ENCODE peak calls at places on chromosome 9, in ten cellular contexts. K is astrocyte of the spinal cord; X is BJ; M is RWPE2; N is CD8-positive, alpha-beta T cell; U is lower leg skin; J is fibroblast of mammary gland; B is dorsolateral prefrontal cortex; A is fibroblast of villous mesenchyme; I is colonic mucosa. D is an unnamed sample.

GRCh38 chr9:114621975-114622609 is 11.0 kb downstream of the TMEM268 start:
- DNase-seq in B (no peak), K (peak), N (no peak), X (no peak), J (peak), A (peak), M (no peak), I (no peak), U (no peak), D (peak)

GRCh38 chr9:86175743-86176456 is 76.5 kb upstream of the GOLM1 start:
- DNase-seq in A (no peak), K (no peak), M (no peak), U (no peak), X (no peak), N (no peak), J (no peak), B (no peak), I (no peak), D (peak)

GRCh38 chr9:4389755-4390154 is 89.9 kb upstream of the GLIS3 start:
- DNase-seq in A (no peak), U (no peak), X (no peak), J (no peak), M (no peak), B (no peak), N (no peak), K (no peak), I (no peak), D (no peak)

GRCh38 chr9:90552317-90552716 is 90.3 kb downstream of the DIRAS2 start:
- DNase-seq in U (no peak), A (no peak), B (no peak), X (no peak), I (no peak), N (no peak), J (no peak), M (no peak), K (no peak), D (no peak)

GRCh38 chr9:113274474-113275146 is 762 bp downstream of the CDC26 start:
- DNase-seq in J (peak), B (no peak), K (peak), X (no peak), U (no peak), I (peak), N (no peak), A (peak), M (no peak), D (peak)

GRCh38 chr9:115691686-115692085 is 461.9 kb upstream of the PAPPA start:
- DNase-seq in M (no peak), X (peak), I (no peak), N (no peak), J (peak), U (no peak), A (peak), K (peak), B (no peak), D (peak)

GRCh38 chr9:121797056-121797455 is 145.6 kb downstream of the DAB2IP start:
- DNase-seq in A (no peak), N (no peak), B (no peak), K (no peak), I (no peak), J (no peak), M (no peak), X (no peak), U (peak), D (no peak)

GRCh38 chr9:125541840-125542243 is 165.2 kb downstream of the MAPKAP1 start:
- DNase-seq in U (no peak), K (peak), M (no peak), X (no peak), J (no peak), N (no peak), A (no peak), I (no peak), B (no peak), D (no peak)

GRCh38 chr9:92598382-92598781 is 62.6 kb upstream of the ECM2 start:
- DNase-seq in M (no peak), J (no peak), N (no peak), U (no peak), X (no peak), B (no peak), I (no peak), A (no peak), K (no peak), D (no peak)
- H3K4me3 ChIP-seq in M (no peak), J (no peak), N (no peak), U (no peak), X (no peak), B (no peak), I (no peak), A (no peak), K (no peak), D (no peak)

GRCh38 chr9:137296214-137297059 is 5.6 kb downstream of the NRARP start:
- DNase-seq in A (peak), I (peak), K (peak), N (no peak), X (no peak), M (no peak), B (no peak), J (peak), U (no peak), D (peak)

GRCh38 chr9:137294091-137294683 is 7.9 kb downstream of the NRARP start:
- DNase-seq in A (peak), N (no peak), I (peak), X (no peak), K (peak), B (no peak), U (no peak), M (no peak), J (peak), D (peak)

GRCh38 chr9:137294684-137295312 is 7.3 kb downstream of the NRARP start:
- DNase-seq in N (no peak), J (peak), X (no peak), B (no peak), K (peak), I (peak), U (no peak), M (no peak), A (peak), D (peak)

GRCh38 chr9:137297060-137297664 is 4.9 kb downstream of the NRARP start:
- DNase-seq in M (no peak), K (no peak), X (no peak), N (no peak), B (no peak), J (no peak), U (no peak), I (peak), A (no peak), D (peak)

DNA sequence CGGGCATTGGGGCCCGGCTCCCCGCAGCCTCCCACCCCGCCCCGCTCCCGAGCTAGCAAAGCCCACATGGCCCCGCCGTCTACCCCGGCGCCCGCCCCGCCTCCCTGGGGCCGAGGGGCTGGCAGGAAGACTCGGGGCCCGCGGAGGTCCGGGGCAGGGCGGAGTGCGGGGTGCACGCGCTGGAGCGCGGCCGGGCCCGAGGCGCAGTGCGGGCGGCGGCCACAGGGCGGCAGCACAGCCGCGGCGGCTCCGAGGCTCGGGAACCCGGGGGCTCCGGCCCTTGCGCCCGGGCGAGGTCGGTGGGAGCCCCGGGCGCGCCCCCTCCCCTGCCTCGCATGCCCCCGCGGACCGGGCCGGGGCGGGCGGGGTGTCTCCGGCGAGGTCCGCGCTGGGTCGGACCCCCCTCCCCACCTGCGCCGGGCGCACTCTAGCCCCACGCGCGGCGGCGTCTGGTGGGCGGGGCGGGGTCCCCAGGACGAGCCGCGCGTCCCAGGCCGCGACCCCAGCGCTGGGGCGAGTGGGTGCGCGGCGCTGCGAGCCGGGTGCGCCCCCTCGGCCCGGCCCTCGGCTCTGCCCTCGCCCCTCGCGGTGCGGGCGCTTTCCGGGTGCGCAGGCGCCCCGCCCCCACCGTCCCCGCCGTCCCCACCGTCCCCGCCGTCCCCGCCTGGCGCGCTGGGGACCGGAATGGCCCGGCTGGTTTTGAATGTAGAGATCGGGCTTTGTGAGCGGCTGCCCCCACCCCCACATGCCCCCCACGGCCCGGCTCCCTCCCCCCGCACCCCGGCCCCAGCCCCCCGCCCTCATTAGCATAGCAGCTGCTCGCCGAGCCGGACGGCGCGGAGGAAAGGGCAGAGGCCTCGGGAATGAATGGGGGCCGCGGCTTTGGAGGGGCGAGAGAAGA is 6.5 kb downstream of the NRARP start:
- DNase-seq in I (peak), J (no peak), B (no peak), K (no peak), A (no peak), X (no peak), N (no peak), U (no peak), M (no peak), D (peak)
- TF ChIP-seq CTCF in I (no peak), J (no peak), B (peak), K (peak), A (peak), X (no peak), N (peak), U (no peak), M (peak), D (peak)

GRCh38 chr9:109319631-109320233 is 1.1 kb downstream of the EPB41L4B start:
- DNase-seq in B (no peak), K (peak), U (no peak), A (no peak), J (no peak), X (no peak), M (no peak), I (no peak), N (no peak), D (no peak)
- H3K4me3 ChIP-seq in B (peak), K (peak), U (no peak), A (peak), J (no peak), X (peak), M (peak), I (peak), N (no peak), D (peak)

GRCh38 chr9:69223605-69224004 is 49.5 kb downstream of the TJP2 start:
- DNase-seq in K (peak), A (peak), I (no peak), U (no peak), J (peak), M (no peak), N (no peak), B (peak), X (peak), D (peak)
- TF ChIP-seq CTCF in K (peak), A (peak), I (peak), U (no peak), J (peak), M (peak), N (no peak), B (peak), X (peak), D (peak)